ENCODE peak calls at places on chromosomes 6 and 20, in four cellular contexts. T is neural crest cell, N is GM10248, X is upper lobe of right lung. H is an unnamed sample.

GRCh38 chr20:35902545-35902941 is 51.8 kb downstream of the SCAND1 start:
- DNase-seq in X (no peak), N (no peak), T (no peak), H (no peak)

GRCh38 chr6:150751296-150751695 is 114.2 kb upstream of the MTHFD1L start:
- DNase-seq in X (no peak), T (no peak), N (no peak), H (no peak)

GRCh38 chr20:37220796-37221195 is 40.8 kb downstream of the GHRH start:
- DNase-seq in X (no peak), N (no peak), T (no peak), H (peak; percentile 45)

GRCh38 chr20:51388756-51389542 is 153.6 kb downstream of the NFATC2 start:
- DNase-seq in X (no peak), N (no peak), T (no peak), H (no peak)

GRCh38 chr6:3409699-3410384 is 47.0 kb downstream of the SLC22A23 start:
- DNase-seq in N (no peak), X (peak; percentile 78), T (no peak), H (no peak)

GRCh38 chr6:18192026-18192425 is 36.8 kb downstream of the KDM1B start:
- DNase-seq in T (no peak), X (no peak), N (no peak), H (no peak)

GRCh38 chr6:54681987-54682386 is 164.6 kb upstream of the FAM83B start:
- DNase-seq in T (no peak), N (no peak), X (no peak), H (peak; percentile 30)

GRCh38 chr6:122717350-122717749 is 62.2 kb upstream of the FABP7 start:
- DNase-seq in N (no peak), T (no peak), X (no peak), H (no peak)

GRCh38 chr6:52735071-52735470 is 28.2 kb downstream of the GSTA2 start:
- DNase-seq in X (no peak), T (no peak), N (no peak), H (no peak)

GRCh38 chr20:48637461-48637860 is 190.3 kb downstream of the PREX1 start:
- DNase-seq in T (no peak), X (no peak), N (no peak), H (no peak)

GRCh38 chr6:103797738-103798137 is 1062.0 kb downstream of the HACE1 start:
- DNase-seq in T (no peak), N (no peak), X (no peak), H (no peak)

GRCh38 chr6:167898673-167899311 is 72.1 kb downstream of the AFDN start:
- DNase-seq in N (peak; percentile 32), X (no peak), T (no peak), H (peak; percentile 8)

GRCh38 chr20:38789503-38790209 is 15.8 kb upstream of the PPP1R16B start:
- DNase-seq in T (no peak), X (no peak), N (no peak), H (no peak)

GRCh38 chr6:84568971-84569370 is 195.4 kb downstream of the TBX18 start:
- DNase-seq in X (no peak), N (no peak), T (no peak), H (peak; percentile 46)
- TF ChIP-seq CTCF in X (no peak), N (peak; percentile 2), T (no peak), H (peak; percentile 58)

GRCh38 chr20:34825530-34826362 is at the start of gene NCOA6:
- DNase-seq in X (peak; percentile 94), T (peak; percentile 80), N (peak; percentile 91), H (peak; percentile 52)

GRCh38 chr20:34829191-34829590 is 3.7 kb upstream of the NCOA6 start:
- DNase-seq in T (no peak), N (no peak), X (no peak), H (no peak)

GRCh38 chr20:34824026-34824860 is 1.2 kb downstream of the NCOA6 start:
- DNase-seq in N (peak; percentile 82), X (peak; percentile 79), T (peak; percentile 28), H (no peak)

GRCh38 chr20:34820805-34821578 is 4.5 kb downstream of the NCOA6 start:
- DNase-seq in X (no peak), N (no peak), T (no peak), H (no peak)

DNA sequence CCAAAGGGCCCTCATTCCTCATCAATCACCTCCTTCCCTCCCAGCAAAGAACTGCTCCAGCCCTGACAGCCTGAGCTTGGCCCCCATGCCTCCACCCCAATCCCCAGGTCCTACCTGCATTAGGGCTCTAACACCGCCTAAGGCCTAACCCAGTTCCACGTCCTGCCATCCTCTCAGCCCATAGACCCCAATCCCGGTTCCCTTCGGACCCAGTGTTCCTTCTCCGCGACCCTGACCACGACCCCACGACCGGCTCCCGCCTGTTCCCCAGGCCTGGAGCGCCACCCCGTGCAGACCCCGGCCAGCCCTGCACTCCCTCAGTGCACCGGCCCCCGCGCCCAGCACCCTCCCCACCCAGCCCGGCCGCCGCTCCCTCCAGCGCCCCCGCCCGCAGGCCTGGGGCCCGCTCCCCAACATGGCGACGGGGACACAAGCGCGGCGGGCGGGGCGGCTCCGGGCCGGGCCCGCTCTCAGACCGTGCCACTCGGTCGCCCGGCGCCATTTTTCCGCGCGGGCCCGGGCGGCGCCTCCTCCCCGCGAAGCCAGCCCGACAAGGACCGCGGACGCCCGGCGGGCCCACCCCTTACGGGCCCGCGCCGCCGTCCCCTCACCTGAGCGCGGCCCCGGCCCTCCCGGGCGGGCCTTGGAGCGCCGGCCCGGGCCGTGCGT is 456 bp downstream of the NCOA6 start:
- DNase-seq in T (peak; percentile 59), X (peak; percentile 87), N (peak; percentile 86), H (no peak)
- TF ChIP-seq CTCF in T (peak; percentile 27), X (no peak), N (peak; percentile 6), H (no peak)

GRCh38 chr6:44569931-44570385 is 182.5 kb downstream of the CDC5L start:
- DNase-seq in N (no peak), X (peak; percentile 72), T (no peak), H (no peak)

GRCh38 chr6:44567406-44567805 is 179.9 kb downstream of the CDC5L start:
- DNase-seq in T (no peak), N (no peak), X (no peak), H (no peak)

GRCh38 chr6:44572346-44572745 is 184.8 kb downstream of the CDC5L start:
- DNase-seq in N (no peak), T (no peak), X (no peak), H (no peak)

GRCh38 chr6:44569131-44569530 is 181.6 kb downstream of the CDC5L start:
- DNase-seq in T (no peak), N (no peak), X (no peak), H (no peak)

DNA sequence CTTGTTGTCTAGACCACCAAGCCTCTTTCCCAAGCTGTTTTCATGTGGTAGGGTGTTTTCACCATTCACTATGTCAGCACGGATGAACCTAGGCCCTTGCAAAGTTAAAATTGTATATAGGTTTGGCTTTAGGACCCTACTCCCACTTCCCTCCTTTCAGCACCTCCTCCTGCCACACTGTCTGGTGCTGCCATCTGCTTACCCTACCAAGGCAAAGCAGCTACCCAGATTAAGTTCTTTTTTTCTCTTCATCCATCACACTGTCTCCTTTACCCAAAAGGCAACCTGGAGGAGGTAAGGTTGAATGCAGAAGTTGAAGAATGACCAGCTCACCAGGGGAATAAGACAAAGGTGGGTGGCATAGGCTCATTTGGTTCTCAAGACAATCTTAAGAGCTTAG is 184.0 kb downstream of the CDC5L start:
- DNase-seq in X (no peak), T (no peak), N (no peak), H (no peak)
- TF ChIP-seq CTCF in X (no peak), T (no peak), N (no peak), H (no peak)

DNA sequence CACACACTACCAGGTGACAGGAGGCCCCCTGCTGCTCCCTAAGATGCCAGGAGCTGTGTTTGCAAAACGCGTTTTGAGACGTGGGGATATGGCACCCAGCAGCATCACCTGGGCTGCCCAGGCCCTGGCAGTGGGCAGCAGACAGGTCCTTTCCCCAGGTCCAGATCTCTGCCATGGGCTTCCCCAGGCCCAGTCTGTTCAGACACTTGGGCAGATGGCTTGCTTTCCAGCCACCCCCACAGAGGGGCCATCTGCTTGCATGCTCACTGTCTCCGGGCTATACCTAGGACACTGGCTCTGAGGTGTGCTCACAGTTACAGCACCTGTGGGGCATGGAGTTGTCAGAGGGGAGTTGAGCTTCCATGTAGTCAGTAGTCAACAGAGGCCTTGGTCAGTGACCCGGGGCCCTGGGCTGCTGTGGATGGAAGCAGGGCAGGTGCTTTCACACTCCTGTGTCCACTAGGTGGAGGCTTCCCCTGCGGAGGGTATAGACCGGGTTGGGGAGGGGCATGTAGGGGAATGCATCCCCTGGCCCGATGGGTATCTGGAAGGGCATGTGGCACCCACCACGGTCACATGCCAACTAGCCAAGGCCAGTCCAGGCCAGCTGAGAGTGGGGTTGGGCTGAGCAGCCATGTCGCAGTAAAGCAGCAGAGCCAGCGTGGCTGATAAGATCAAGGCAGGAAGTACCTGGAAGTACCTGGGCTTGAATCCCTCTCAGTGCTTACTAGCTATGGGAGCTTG is 185.4 kb upstream of the SLC24A3 start:
- DNase-seq in X (no peak), N (no peak), T (no peak), H (no peak)
- TF ChIP-seq CTCF in X (no peak), N (no peak), T (no peak), H (no peak)

GRCh38 chr6:7813704-7814103 is 87.8 kb downstream of the BMP6 start:
- DNase-seq in T (no peak), N (no peak), X (no peak), H (no peak)
- TF ChIP-seq CTCF in T (no peak), N (no peak), X (no peak), H (no peak)

DNA sequence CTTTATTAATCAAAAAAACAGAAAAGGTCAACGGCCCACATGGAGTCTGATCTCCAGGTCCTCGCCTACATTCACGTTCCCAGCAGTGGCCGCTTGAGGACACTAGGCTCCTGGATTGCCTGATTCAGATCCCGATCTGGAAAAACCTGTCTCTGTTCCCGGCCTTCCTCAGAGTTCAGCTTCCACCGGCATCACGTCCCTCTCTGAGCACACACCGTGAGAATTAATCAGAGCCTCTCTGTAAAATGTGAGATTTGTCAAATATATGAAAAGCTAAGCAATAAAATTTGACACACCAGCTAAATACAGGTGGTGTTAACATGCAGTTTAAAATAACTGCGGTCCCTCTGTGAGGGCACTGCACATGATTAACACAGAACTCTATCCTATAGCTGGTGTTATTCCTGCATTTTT is 122.8 kb upstream of the COL21A1 start:
- DNase-seq in N (no peak), T (no peak), X (no peak), H (peak; percentile 42)
- TF ChIP-seq CTCF in N (no peak), T (peak; percentile 64), X (peak; percentile 58), H (peak; percentile 81)

DNA sequence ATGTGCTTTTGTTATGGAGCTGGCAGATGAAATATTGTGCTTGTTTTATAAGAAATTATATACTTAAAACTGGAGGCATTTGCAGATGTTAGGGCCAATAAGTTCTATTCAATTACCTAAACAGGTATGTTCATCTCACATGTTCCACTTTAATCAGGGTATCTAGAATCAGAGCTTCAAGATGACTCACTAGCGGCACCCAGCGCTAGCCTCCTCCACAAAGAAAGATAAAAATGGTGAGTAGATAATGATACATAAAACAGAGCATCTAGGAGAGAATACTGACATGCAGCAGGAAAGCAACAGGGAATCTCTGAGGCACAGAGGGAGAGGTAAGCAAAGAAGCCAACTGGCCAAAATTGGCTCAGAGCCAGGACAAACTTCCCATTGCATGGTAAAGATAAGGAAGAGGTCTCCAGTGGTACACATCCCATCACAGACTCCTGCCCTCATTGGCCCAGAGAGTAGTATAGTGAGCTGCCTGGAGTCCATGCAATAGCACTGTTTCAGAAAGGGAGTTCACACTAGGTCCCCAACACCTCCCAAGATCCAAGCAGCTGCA is 200.7 kb upstream of the SPTLC3 start:
- DNase-seq in T (no peak), X (no peak), N (no peak), H (no peak)
- TF ChIP-seq CTCF in T (no peak), X (no peak), N (no peak), H (no peak)